ENCODE peak calls at places on chromosomes 7 and 10, in nine cellular contexts. One of them, this sample, is unnamed.

GRCh38 chr10:103752680-103753248 is 102.6 kb downstream of the SH3PXD2A start:
- DNase-seq in activated CD4-positive, CD25-positive, alpha-beta regulatory T cell: no peak
- DNase-seq in GM04504: no peak
- DNase-seq in GM20000: no peak
- DNase-seq in neural crest cell: no peak
- DNase-seq in amniotic stem cell: no peak
- DNase-seq in midbrain: no peak
- DNase-seq in activated effector memory CD4-positive, alpha-beta T cell treated with anti-CD3 and anti-CD28 coated beads, Interleukin-2, amount 50 U/mL, for 16 hours: no peak
- DNase-seq in GOT3: no peak
- DNase-seq in this sample: no peak

GRCh38 chr10:24957624-24958435 is 5.4 kb upstream of the PRTFDC1 start:
- DNase-seq in neural crest cell: no peak
- DNase-seq in activated effector memory CD4-positive, alpha-beta T cell treated with anti-CD3 and anti-CD28 coated beads, Interleukin-2, amount 50 U/mL, for 16 hours: no peak
- DNase-seq in GM04504: peak; percentile 89
- DNase-seq in GOT3: no peak
- DNase-seq in amniotic stem cell: peak; percentile 53
- DNase-seq in activated CD4-positive, CD25-positive, alpha-beta regulatory T cell: no peak
- DNase-seq in GM20000: no peak
- DNase-seq in midbrain: no peak
- DNase-seq in this sample: no peak

GRCh38 chr10:63166742-63167258 is 33.7 kb downstream of the NRBF2 start:
- DNase-seq in GM20000: peak; percentile 10
- DNase-seq in activated CD4-positive, CD25-positive, alpha-beta regulatory T cell: no peak
- DNase-seq in GM04504: peak; percentile 51
- DNase-seq in GOT3: no peak
- DNase-seq in midbrain: peak; percentile 67
- DNase-seq in activated effector memory CD4-positive, alpha-beta T cell treated with anti-CD3 and anti-CD28 coated beads, Interleukin-2, amount 50 U/mL, for 16 hours: no peak
- DNase-seq in amniotic stem cell: peak; percentile 62
- DNase-seq in neural crest cell: peak; percentile 20
- DNase-seq in this sample: peak; percentile 8

GRCh38 chr7:101678713-101679112 is 49.6 kb upstream of the MYL10 start:
- DNase-seq in activated CD4-positive, CD25-positive, alpha-beta regulatory T cell: no peak
- DNase-seq in GOT3: no peak
- DNase-seq in amniotic stem cell: no peak
- DNase-seq in activated effector memory CD4-positive, alpha-beta T cell treated with anti-CD3 and anti-CD28 coated beads, Interleukin-2, amount 50 U/mL, for 16 hours: no peak
- DNase-seq in GM04504: peak; percentile 85
- DNase-seq in GM20000: no peak
- DNase-seq in midbrain: no peak
- DNase-seq in neural crest cell: no peak
- DNase-seq in this sample: no peak

GRCh38 chr7:151032936-151033863 is 5.0 kb downstream of the ABCB8 start:
- DNase-seq in GM04504: no peak
- DNase-seq in neural crest cell: no peak
- DNase-seq in amniotic stem cell: no peak
- DNase-seq in GM20000: no peak
- DNase-seq in activated effector memory CD4-positive, alpha-beta T cell treated with anti-CD3 and anti-CD28 coated beads, Interleukin-2, amount 50 U/mL, for 16 hours: no peak
- DNase-seq in midbrain: no peak
- DNase-seq in GOT3: no peak
- DNase-seq in activated CD4-positive, CD25-positive, alpha-beta regulatory T cell: no peak
- DNase-seq in this sample: no peak

GRCh38 chr10:53108317-53108934 is 335.8 kb upstream of the MBL2 start:
- DNase-seq in midbrain: no peak
- DNase-seq in GM04504: no peak
- DNase-seq in GOT3: no peak
- DNase-seq in amniotic stem cell: no peak
- DNase-seq in activated effector memory CD4-positive, alpha-beta T cell treated with anti-CD3 and anti-CD28 coated beads, Interleukin-2, amount 50 U/mL, for 16 hours: no peak
- DNase-seq in GM20000: no peak
- DNase-seq in neural crest cell: no peak
- DNase-seq in activated CD4-positive, CD25-positive, alpha-beta regulatory T cell: no peak
- DNase-seq in this sample: no peak

GRCh38 chr10:92387289-92387940 is 96.4 kb downstream of the MARCHF5 start:
- DNase-seq in neural crest cell: peak; percentile 67
- DNase-seq in activated CD4-positive, CD25-positive, alpha-beta regulatory T cell: no peak
- DNase-seq in activated effector memory CD4-positive, alpha-beta T cell treated with anti-CD3 and anti-CD28 coated beads, Interleukin-2, amount 50 U/mL, for 16 hours: no peak
- DNase-seq in GM20000: peak; percentile 46
- DNase-seq in midbrain: no peak
- DNase-seq in GM04504: peak; percentile 22
- DNase-seq in GOT3: no peak
- DNase-seq in amniotic stem cell: peak; percentile 22
- DNase-seq in this sample: peak; percentile 15

GRCh38 chr10:12130237-12130872 is 878 bp downstream of the SEC61A2 start:
- DNase-seq in activated effector memory CD4-positive, alpha-beta T cell treated with anti-CD3 and anti-CD28 coated beads, Interleukin-2, amount 50 U/mL, for 16 hours: peak; percentile 76
- DNase-seq in midbrain: peak; percentile 53
- DNase-seq in neural crest cell: peak; percentile 42
- DNase-seq in GM04504: peak; percentile 42
- DNase-seq in amniotic stem cell: peak; percentile 32
- DNase-seq in GM20000: peak; percentile 73
- DNase-seq in activated CD4-positive, CD25-positive, alpha-beta regulatory T cell: no peak
- DNase-seq in GOT3: no peak
- DNase-seq in this sample: peak; percentile 20

GRCh38 chr7:2632717-2633537 is 1.1 kb downstream of the TTYH3 start:
- DNase-seq in midbrain: no peak
- DNase-seq in GM20000: peak; percentile 77
- DNase-seq in activated effector memory CD4-positive, alpha-beta T cell treated with anti-CD3 and anti-CD28 coated beads, Interleukin-2, amount 50 U/mL, for 16 hours: peak; percentile 82
- DNase-seq in neural crest cell: no peak
- DNase-seq in GOT3: peak; percentile 36
- DNase-seq in GM04504: no peak
- DNase-seq in amniotic stem cell: no peak
- DNase-seq in activated CD4-positive, CD25-positive, alpha-beta regulatory T cell: no peak
- DNase-seq in this sample: no peak

GRCh38 chr10:95789928-95790327 is 34.0 kb downstream of the ENTPD1 start:
- DNase-seq in activated CD4-positive, CD25-positive, alpha-beta regulatory T cell: no peak
- DNase-seq in neural crest cell: no peak
- DNase-seq in GM20000: no peak
- DNase-seq in amniotic stem cell: no peak
- DNase-seq in GOT3: no peak
- DNase-seq in GM04504: no peak
- DNase-seq in midbrain: no peak
- DNase-seq in activated effector memory CD4-positive, alpha-beta T cell treated with anti-CD3 and anti-CD28 coated beads, Interleukin-2, amount 50 U/mL, for 16 hours: no peak
- DNase-seq in this sample: no peak

GRCh38 chr7:15577600-15577999 is 15.8 kb upstream of the AGMO start:
- DNase-seq in activated effector memory CD4-positive, alpha-beta T cell treated with anti-CD3 and anti-CD28 coated beads, Interleukin-2, amount 50 U/mL, for 16 hours: no peak
- DNase-seq in GOT3: no peak
- DNase-seq in neural crest cell: no peak
- DNase-seq in activated CD4-positive, CD25-positive, alpha-beta regulatory T cell: no peak
- DNase-seq in amniotic stem cell: no peak
- DNase-seq in GM20000: no peak
- DNase-seq in midbrain: no peak
- DNase-seq in GM04504: no peak
- DNase-seq in this sample: no peak